ENCODE peak calls at places on chromosomes 11 and 22, in four cellular contexts. C is sigmoid colon, Y is spleen, B is stomach. E is an unnamed sample. For H3K4me1, the result is how much of the 10 kb centered on the place peaks cover.

GRCh38 chr11:67998150-67999045 is 5.5 kb downstream of the UNC93B1 start:
- DNase-seq in Y (no peak), C (no peak), B (no peak), E (no peak)

GRCh38 chr11:130413383-130414106 is 14.9 kb downstream of the ADAMTS8 start:
- DNase-seq in B (no peak), C (no peak), Y (no peak), E (no peak)

GRCh38 chr11:11620251-11620965 is 1.4 kb downstream of the GALNT18 start:
- DNase-seq in Y (peak), B (peak), C (peak), E (peak)

GRCh38 chr11:64000026-64000739 is 13.9 kb downstream of the OTUB1 start:
- DNase-seq in B (peak), Y (peak), C (peak), E (no peak)

GRCh38 chr11:71327156-71328085 is 75.0 kb upstream of the SHANK2 start:
- DNase-seq in B (no peak), C (peak), Y (peak), E (peak)

GRCh38 chr22:39362932-39363331 is 13.1 kb downstream of the SYNGR1 start:
- DNase-seq in B (no peak), C (no peak), Y (no peak), E (no peak)

GRCh38 chr11:44958165-44958564 is 7.5 kb upstream of the TP53I11 start:
- DNase-seq in B (peak), Y (no peak), C (no peak), E (no peak)

GRCh38 chr11:66861774-66862558 is 5.1 kb downstream of the LRFN4 start:
- DNase-seq in Y (no peak), C (peak), B (no peak), E (peak)

GRCh38 chr11:103525069-103525468 is 415.8 kb downstream of the DYNC2H1 start:
- DNase-seq in B (no peak), Y (no peak), C (no peak), E (no peak)

GRCh38 chr22:46085831-46086576 is 64.3 kb upstream of the PPARA start:
- DNase-seq in Y (peak), B (peak), C (peak), E (peak)

GRCh38 chr11:122120096-122120495 is 4.1 kb upstream of the BLID start:
- DNase-seq in C (no peak), Y (no peak), B (no peak), E (no peak)

GRCh38 chr22:35959121-35959800 is 69.4 kb downstream of the RBFOX2 start:
- DNase-seq in Y (no peak), B (no peak), C (no peak), E (no peak)

GRCh38 chr11:35588627-35589026 is 29.6 kb upstream of the FJX1 start:
- DNase-seq in Y (no peak), C (no peak), B (no peak), E (no peak)

GRCh38 chr22:19890502-19891349 is 36.1 kb upstream of the GNB1L start:
- DNase-seq in B (no peak), Y (peak), C (no peak), E (no peak)

GRCh38 chr11:2762451-2762850 is 62.7 kb upstream of the KCNQ1OT1 start:
- DNase-seq in C (no peak), B (peak), Y (peak), E (peak)

GRCh38 chr11:14266622-14267021 is 92.4 kb downstream of the RRAS2 start:
- DNase-seq in B (no peak), C (no peak), Y (no peak), E (no peak)

GRCh38 chr11:125167954-125168821 is 3.6 kb downstream of the PKNOX2 start:
- DNase-seq in C (no peak), Y (no peak), B (peak), E (no peak)

GRCh38 chr11:890794-891600 is 19.6 kb downstream of the CHID1 start:
- DNase-seq in B (no peak), Y (no peak), C (no peak), E (no peak)

GRCh38 chr11:19072464-19072863 is 11.9 kb upstream of the MRGPRX2 start:
- DNase-seq in Y (no peak), B (peak), C (no peak), E (no peak)

GRCh38 chr11:65868076-65868667 is 4.4 kb downstream of the EFEMP2 start:
- DNase-seq in Y (peak), C (peak), B (no peak), E (no peak)

GRCh38 chr11:29258411-29258810 is 758.4 kb downstream of the KCNA4 start:
- DNase-seq in Y (no peak), C (no peak), B (no peak), E (no peak)

GRCh38 chr11:117492578-117493251 is 165.1 kb downstream of the CEP164 start:
- DNase-seq in C (no peak), Y (peak), B (no peak), E (no peak)

GRCh38 chr22:36463783-36464184 is 17.7 kb downstream of the TXN2 start:
- DNase-seq in C (peak), B (no peak), Y (peak), E (no peak)

GRCh38 chr11:116890193-116890592 is 52.8 kb upstream of the APOA1 start:
- DNase-seq in C (no peak), Y (no peak), B (no peak), E (no peak)

GRCh38 chr11:86816251-86816726 is 15.9 kb downstream of the PRSS23 start:
- DNase-seq in C (no peak), Y (no peak), B (no peak), E (no peak)

DNA sequence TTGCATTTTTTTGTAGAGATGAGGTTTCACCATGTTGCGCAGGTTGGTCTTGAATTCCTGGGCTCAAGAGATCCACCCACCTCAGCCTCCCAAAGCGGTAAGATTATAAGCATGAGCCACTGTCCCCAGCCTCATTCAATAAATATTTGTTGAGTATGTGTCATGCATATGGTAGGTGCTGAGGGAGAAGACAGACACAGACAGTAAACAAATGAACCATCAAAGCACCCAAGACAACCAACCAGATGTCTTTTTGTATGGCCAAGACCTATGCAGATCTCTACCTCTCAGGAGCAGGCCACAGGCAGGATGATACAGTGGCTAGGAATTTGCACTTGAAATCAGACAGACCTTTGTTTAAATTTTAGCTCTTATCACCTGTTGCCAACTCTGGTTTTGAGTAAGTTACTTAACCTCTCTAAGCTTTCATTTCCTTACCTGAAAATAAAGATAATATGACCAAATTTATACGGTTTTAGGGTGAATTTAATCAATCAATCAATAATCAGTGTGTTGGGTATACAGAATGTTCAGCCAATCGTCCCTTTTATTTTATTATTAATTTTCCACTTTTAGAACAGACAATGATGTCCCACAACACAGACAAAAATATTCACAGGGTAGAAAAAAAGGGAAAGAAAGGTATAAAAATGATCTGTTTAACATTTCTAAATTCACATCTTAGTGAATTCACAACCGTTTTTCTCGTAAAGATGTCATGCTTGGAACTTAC is 128.2 kb downstream of the SGSM3 start:
- DNase-seq in C (no peak), B (no peak), Y (no peak), E (no peak)
- TF ChIP-seq POLR2AphosphoS5 in C (no peak), B (no peak), Y (no peak), E (no peak)

GRCh38 chr11:3856856-3857553 is 1.5 kb downstream of the STIM1 start:
- DNase-seq in B (no peak), Y (no peak), C (no peak), E (no peak)

GRCh38 chr11:3861698-3862097 is 6.2 kb downstream of the STIM1 start:
- DNase-seq in Y (no peak), C (no peak), B (no peak), E (no peak)

GRCh38 chr11:3857628-3858027 is 2.2 kb downstream of the STIM1 start:
- DNase-seq in Y (no peak), B (no peak), C (no peak), E (no peak)

GRCh38 chr11:3859373-3859881 is 4.0 kb downstream of the STIM1 start:
- DNase-seq in Y (peak), C (no peak), B (peak), E (no peak)

GRCh38 chr11:3860360-3860759 is 4.9 kb downstream of the STIM1 start:
- DNase-seq in Y (no peak), C (no peak), B (no peak), E (no peak)
- H3K4me1 ChIP-seq in Y (half or more), C (half or more), B (half or more), E (half or more)

GRCh38 chr11:115581871-115582639 is 77.8 kb upstream of the CADM1 start:
- DNase-seq in Y (no peak), C (no peak), B (no peak), E (no peak)

GRCh38 chr11:115580927-115581680 is 76.9 kb upstream of the CADM1 start:
- DNase-seq in B (peak), Y (no peak), C (no peak), E (no peak)

GRCh38 chr11:115587718-115588342 is 83.6 kb upstream of the CADM1 start:
- DNase-seq in C (no peak), B (no peak), Y (no peak), E (no peak)

GRCh38 chr11:115590254-115590653 is 86.0 kb upstream of the CADM1 start:
- DNase-seq in B (no peak), Y (no peak), C (no peak), E (no peak)

GRCh38 chr11:115585361-115586024 is 81.3 kb upstream of the CADM1 start:
- DNase-seq in Y (no peak), B (no peak), C (no peak), E (no peak)
- TF ChIP-seq POLR2AphosphoS5 in Y (no peak), B (no peak), C (no peak), E (no peak)

GRCh38 chr22:27385261-27385998 is 416.1 kb downstream of the MN1 start:
- DNase-seq in C (no peak), Y (no peak), B (no peak), E (peak)
- H3K4me1 ChIP-seq in C (under half), Y (under half), B (under half), E (under half)

GRCh38 chr22:44765571-44766285 is 13.4 kb downstream of the ARHGAP8 start:
- DNase-seq in Y (peak), C (no peak), B (peak), E (no peak)
- TF ChIP-seq POLR2AphosphoS5 in Y (peak), C (no peak), B (no peak), E (no peak)

E was measured in suprapubic skin.